ENCODE peak calls at places on chromosomes 4 and X, in nine cellular contexts. One of them, this sample, is unnamed.

GRCh38 chr4:138903185-138903584 is 112.4 kb upstream of the NOCT start:
- DNase-seq in Right ventricle myocardium superior: no peak
- DNase-seq in NCI-H2171: no peak
- DNase-seq in H9: no peak
- DNase-seq in lower leg skin: no peak
- DNase-seq in right cardiac atrium: no peak
- DNase-seq in iris pigment epithelial cell: no peak
- DNase-seq in stimulated activated CD4-positive, alpha-beta T cell treated with anti-CD3 and anti-CD28 coated beads, Interleukin-1b, Interleukin-23, amount 100 ng/mL, for 1 hour: no peak
- DNase-seq in activated CD8-positive, alpha-beta memory T cell treated with anti-CD3 and anti-CD28 coated beads for 48 hours: no peak
- DNase-seq in this sample: no peak

GRCh38 chr4:76547167-76547760 is 112.2 kb downstream of the SHROOM3 start:
- DNase-seq in lower leg skin: no peak
- DNase-seq in H9: no peak
- DNase-seq in Right ventricle myocardium superior: no peak
- DNase-seq in NCI-H2171: no peak
- DNase-seq in stimulated activated CD4-positive, alpha-beta T cell treated with anti-CD3 and anti-CD28 coated beads, Interleukin-1b, Interleukin-23, amount 100 ng/mL, for 1 hour: no peak
- DNase-seq in right cardiac atrium: no peak
- DNase-seq in activated CD8-positive, alpha-beta memory T cell treated with anti-CD3 and anti-CD28 coated beads for 48 hours: no peak
- DNase-seq in iris pigment epithelial cell: peak
- DNase-seq in this sample: no peak

GRCh38 chr4:173935622-173936405 is 347.7 kb downstream of the FBXO8 start:
- DNase-seq in H9: no peak
- DNase-seq in Right ventricle myocardium superior: no peak
- DNase-seq in NCI-H2171: no peak
- DNase-seq in lower leg skin: no peak
- DNase-seq in right cardiac atrium: no peak
- DNase-seq in stimulated activated CD4-positive, alpha-beta T cell treated with anti-CD3 and anti-CD28 coated beads, Interleukin-1b, Interleukin-23, amount 100 ng/mL, for 1 hour: no peak
- DNase-seq in iris pigment epithelial cell: peak
- DNase-seq in activated CD8-positive, alpha-beta memory T cell treated with anti-CD3 and anti-CD28 coated beads for 48 hours: no peak
- DNase-seq in this sample: no peak

GRCh38 chrX:46628406-46629371 is 55.1 kb downstream of the CHST7 start:
- DNase-seq in iris pigment epithelial cell: peak
- DNase-seq in NCI-H2171: no peak
- DNase-seq in lower leg skin: peak
- DNase-seq in Right ventricle myocardium superior: peak
- DNase-seq in H9: no peak
- DNase-seq in right cardiac atrium: peak
- DNase-seq in activated CD8-positive, alpha-beta memory T cell treated with anti-CD3 and anti-CD28 coated beads for 48 hours: no peak
- DNase-seq in stimulated activated CD4-positive, alpha-beta T cell treated with anti-CD3 and anti-CD28 coated beads, Interleukin-1b, Interleukin-23, amount 100 ng/mL, for 1 hour: no peak
- DNase-seq in this sample: peak

GRCh38 chrX:118847676-118848075 is 24.1 kb downstream of the ZCCHC12 start:
- DNase-seq in stimulated activated CD4-positive, alpha-beta T cell treated with anti-CD3 and anti-CD28 coated beads, Interleukin-1b, Interleukin-23, amount 100 ng/mL, for 1 hour: no peak
- DNase-seq in NCI-H2171: no peak
- DNase-seq in activated CD8-positive, alpha-beta memory T cell treated with anti-CD3 and anti-CD28 coated beads for 48 hours: no peak
- DNase-seq in Right ventricle myocardium superior: no peak
- DNase-seq in H9: no peak
- DNase-seq in right cardiac atrium: no peak
- DNase-seq in lower leg skin: no peak
- DNase-seq in iris pigment epithelial cell: peak
- DNase-seq in this sample: peak

GRCh38 chr4:957581-958313 is 15.6 kb downstream of the DGKQ start:
- DNase-seq in lower leg skin: no peak
- DNase-seq in Right ventricle myocardium superior: peak
- DNase-seq in NCI-H2171: no peak
- DNase-seq in stimulated activated CD4-positive, alpha-beta T cell treated with anti-CD3 and anti-CD28 coated beads, Interleukin-1b, Interleukin-23, amount 100 ng/mL, for 1 hour: no peak
- DNase-seq in right cardiac atrium: peak
- DNase-seq in activated CD8-positive, alpha-beta memory T cell treated with anti-CD3 and anti-CD28 coated beads for 48 hours: no peak
- DNase-seq in H9: no peak
- DNase-seq in iris pigment epithelial cell: no peak
- DNase-seq in this sample: no peak

GRCh38 chr4:103150677-103151076 is 47.5 kb downstream of the CENPE start:
- DNase-seq in NCI-H2171: no peak
- DNase-seq in H9: no peak
- DNase-seq in stimulated activated CD4-positive, alpha-beta T cell treated with anti-CD3 and anti-CD28 coated beads, Interleukin-1b, Interleukin-23, amount 100 ng/mL, for 1 hour: no peak
- DNase-seq in lower leg skin: no peak
- DNase-seq in Right ventricle myocardium superior: no peak
- DNase-seq in iris pigment epithelial cell: peak
- DNase-seq in activated CD8-positive, alpha-beta memory T cell treated with anti-CD3 and anti-CD28 coated beads for 48 hours: no peak
- DNase-seq in right cardiac atrium: no peak
- DNase-seq in this sample: peak

GRCh38 chr4:41665808-41666207 is 82.7 kb downstream of the PHOX2B start:
- DNase-seq in right cardiac atrium: no peak
- DNase-seq in iris pigment epithelial cell: no peak
- DNase-seq in H9: no peak
- DNase-seq in activated CD8-positive, alpha-beta memory T cell treated with anti-CD3 and anti-CD28 coated beads for 48 hours: no peak
- DNase-seq in stimulated activated CD4-positive, alpha-beta T cell treated with anti-CD3 and anti-CD28 coated beads, Interleukin-1b, Interleukin-23, amount 100 ng/mL, for 1 hour: no peak
- DNase-seq in lower leg skin: no peak
- DNase-seq in NCI-H2171: no peak
- DNase-seq in Right ventricle myocardium superior: no peak
- DNase-seq in this sample: no peak

GRCh38 chrX:9988762-9989161 is 21.6 kb downstream of the CLDN34 start:
- DNase-seq in stimulated activated CD4-positive, alpha-beta T cell treated with anti-CD3 and anti-CD28 coated beads, Interleukin-1b, Interleukin-23, amount 100 ng/mL, for 1 hour: no peak
- DNase-seq in activated CD8-positive, alpha-beta memory T cell treated with anti-CD3 and anti-CD28 coated beads for 48 hours: no peak
- DNase-seq in H9: no peak
- DNase-seq in iris pigment epithelial cell: peak
- DNase-seq in NCI-H2171: no peak
- DNase-seq in Right ventricle myocardium superior: no peak
- DNase-seq in lower leg skin: no peak
- DNase-seq in right cardiac atrium: no peak
- DNase-seq in this sample: peak

GRCh38 chrX:121823406-121823805 is 776.0 kb downstream of the GLUD2 start:
- DNase-seq in stimulated activated CD4-positive, alpha-beta T cell treated with anti-CD3 and anti-CD28 coated beads, Interleukin-1b, Interleukin-23, amount 100 ng/mL, for 1 hour: no peak
- DNase-seq in H9: peak
- DNase-seq in iris pigment epithelial cell: no peak
- DNase-seq in lower leg skin: no peak
- DNase-seq in NCI-H2171: no peak
- DNase-seq in activated CD8-positive, alpha-beta memory T cell treated with anti-CD3 and anti-CD28 coated beads for 48 hours: no peak
- DNase-seq in right cardiac atrium: no peak
- DNase-seq in Right ventricle myocardium superior: no peak
- DNase-seq in this sample: no peak

GRCh38 chr4:78477276-78477675 is 74.3 kb upstream of the ANXA3 start:
- DNase-seq in Right ventricle myocardium superior: no peak
- DNase-seq in iris pigment epithelial cell: peak
- DNase-seq in lower leg skin: no peak
- DNase-seq in H9: no peak
- DNase-seq in NCI-H2171: no peak
- DNase-seq in right cardiac atrium: no peak
- DNase-seq in activated CD8-positive, alpha-beta memory T cell treated with anti-CD3 and anti-CD28 coated beads for 48 hours: no peak
- DNase-seq in stimulated activated CD4-positive, alpha-beta T cell treated with anti-CD3 and anti-CD28 coated beads, Interleukin-1b, Interleukin-23, amount 100 ng/mL, for 1 hour: no peak
- DNase-seq in this sample: peak

GRCh38 chrX:22135994-22136684 is 104.0 kb downstream of the PHEX start:
- DNase-seq in right cardiac atrium: no peak
- DNase-seq in stimulated activated CD4-positive, alpha-beta T cell treated with anti-CD3 and anti-CD28 coated beads, Interleukin-1b, Interleukin-23, amount 100 ng/mL, for 1 hour: no peak
- DNase-seq in iris pigment epithelial cell: peak
- DNase-seq in lower leg skin: peak
- DNase-seq in NCI-H2171: peak
- DNase-seq in Right ventricle myocardium superior: no peak
- DNase-seq in H9: no peak
- DNase-seq in activated CD8-positive, alpha-beta memory T cell treated with anti-CD3 and anti-CD28 coated beads for 48 hours: no peak
- DNase-seq in this sample: peak